ENCODE peak calls at places on chromosomes 6 and 20, in six cellular contexts. S is H1, I is SK-N-SH, A is HepG2, J is K562, P is HCT116. Q is an unnamed sample.

GRCh38 chr6:16622193-16622592 is 139.1 kb downstream of the ATXN1 start:
- DNase-seq in I (no peak), J (no peak), A (no peak), P (no peak), S (no peak), Q (no peak)

GRCh38 chr6:15675537-15676170 is 12.8 kb upstream of the DTNBP1 start:
- DNase-seq in A (no peak), P (no peak), J (no peak), S (no peak), I (no peak), Q (no peak)

GRCh38 chr6:166572370-166573261 is 13.9 kb downstream of the RAMACL start:
- DNase-seq in P (no peak), J (no peak), I (peak; percentile 50), S (peak; percentile 25), A (no peak), Q (peak; percentile 43)

GRCh38 chr20:362271-363254 is 15.7 kb downstream of the NRSN2 start:
- DNase-seq in S (no peak), A (peak; percentile 99), P (peak; percentile 95), J (peak; percentile 30), I (peak; percentile 74), Q (no peak)

GRCh38 chr6:132624175-132624574 is at the start of gene TAAR2:
- DNase-seq in P (no peak), A (no peak), S (no peak), J (no peak), I (no peak), Q (no peak)

GRCh38 chr6:20208687-20209378 is 3.4 kb downstream of the MBOAT1 start:
- DNase-seq in S (no peak), P (no peak), I (no peak), A (no peak), J (no peak), Q (no peak)

GRCh38 chr6:68326762-68327161 is 308.3 kb upstream of the ADGRB3 start:
- DNase-seq in J (no peak), I (no peak), P (no peak), S (no peak), A (no peak), Q (no peak)

GRCh38 chr6:44109212-44109611 is 18.0 kb downstream of the MRPL14 start:
- DNase-seq in J (no peak), P (no peak), S (no peak), I (no peak), A (no peak), Q (no peak)

GRCh38 chr20:23588434-23589403 is 17.0 kb downstream of the CST9 start:
- DNase-seq in S (no peak), A (no peak), J (no peak), I (no peak), P (no peak), Q (no peak)

GRCh38 chr6:133286765-133287164 is 45.6 kb downstream of the EYA4 start:
- DNase-seq in S (no peak), J (no peak), A (no peak), P (no peak), I (no peak), Q (peak; percentile 1)

GRCh38 chr6:71289039-71289801 is 609 bp downstream of the OGFRL1 start:
- DNase-seq in I (peak; percentile 83), J (no peak), A (no peak), S (no peak), P (no peak), Q (no peak)

GRCh38 chr20:46118481-46119020 is 437 bp downstream of the CD40 start:
- DNase-seq in J (no peak), A (no peak), I (no peak), S (no peak), P (no peak), Q (no peak)

GRCh38 chr6:165864925-165865324 is 201.9 kb upstream of the PDE10A start:
- DNase-seq in P (no peak), S (no peak), J (no peak), I (no peak), A (no peak), Q (no peak)

GRCh38 chr20:58818585-58819285 is 32.0 kb downstream of the GNAS-AS1 start:
- DNase-seq in I (no peak), A (no peak), P (no peak), J (no peak), S (no peak), Q (no peak)

GRCh38 chr6:36133148-36133547 is 2.8 kb downstream of the MAPK13 start:
- DNase-seq in J (no peak), I (no peak), A (no peak), S (no peak), P (no peak), Q (no peak)

GRCh38 chr6:131519670-131520436 is 53.2 kb upstream of the ARG1 start:
- DNase-seq in J (peak; percentile 33), P (peak; percentile 40), S (no peak), I (peak; percentile 21), A (peak; percentile 76), Q (peak; percentile 44)

GRCh38 chr20:31677553-31678260 is 40.0 kb downstream of the COX4I2 start:
- DNase-seq in I (no peak), S (no peak), P (no peak), A (no peak), J (no peak), Q (no peak)

GRCh38 chr20:31679357-31680285 is 41.9 kb downstream of the COX4I2 start:
- DNase-seq in A (peak; percentile 53), P (no peak), I (no peak), S (no peak), J (no peak), Q (no peak)

GRCh38 chr20:31680286-31681127 is 42.2 kb downstream of the BCL2L1 start:
- DNase-seq in A (no peak), S (no peak), J (no peak), P (no peak), I (no peak), Q (no peak)

GRCh38 chr20:31676534-31677030 is 38.9 kb downstream of the COX4I2 start:
- DNase-seq in I (no peak), S (no peak), P (no peak), J (peak; percentile 48), A (no peak), Q (no peak)

GRCh38 chr20:31678389-31679356 is 41.0 kb downstream of the COX4I2 start:
- DNase-seq in I (no peak), P (no peak), J (no peak), S (no peak), A (peak; percentile 86), Q (no peak)
- H3K9ac ChIP-seq in I (no peak overlapping the region), P (peak overlapping the region; percentile 37), J (peak overlapping the region; percentile 51), S (no peak overlapping the region), A (peak overlapping the region; percentile 23), Q (no peak overlapping the region)

GRCh38 chr6:157774153-157775135 is 48.6 kb upstream of the SNX9 start:
- DNase-seq in S (no peak), A (no peak), I (peak; percentile 50), J (peak; percentile 94), P (no peak), Q (no peak)
- TF ChIP-seq YY1 in S (no peak), A (no peak), I (no peak), J (no peak), P (no peak), Q (no peak)

DNA sequence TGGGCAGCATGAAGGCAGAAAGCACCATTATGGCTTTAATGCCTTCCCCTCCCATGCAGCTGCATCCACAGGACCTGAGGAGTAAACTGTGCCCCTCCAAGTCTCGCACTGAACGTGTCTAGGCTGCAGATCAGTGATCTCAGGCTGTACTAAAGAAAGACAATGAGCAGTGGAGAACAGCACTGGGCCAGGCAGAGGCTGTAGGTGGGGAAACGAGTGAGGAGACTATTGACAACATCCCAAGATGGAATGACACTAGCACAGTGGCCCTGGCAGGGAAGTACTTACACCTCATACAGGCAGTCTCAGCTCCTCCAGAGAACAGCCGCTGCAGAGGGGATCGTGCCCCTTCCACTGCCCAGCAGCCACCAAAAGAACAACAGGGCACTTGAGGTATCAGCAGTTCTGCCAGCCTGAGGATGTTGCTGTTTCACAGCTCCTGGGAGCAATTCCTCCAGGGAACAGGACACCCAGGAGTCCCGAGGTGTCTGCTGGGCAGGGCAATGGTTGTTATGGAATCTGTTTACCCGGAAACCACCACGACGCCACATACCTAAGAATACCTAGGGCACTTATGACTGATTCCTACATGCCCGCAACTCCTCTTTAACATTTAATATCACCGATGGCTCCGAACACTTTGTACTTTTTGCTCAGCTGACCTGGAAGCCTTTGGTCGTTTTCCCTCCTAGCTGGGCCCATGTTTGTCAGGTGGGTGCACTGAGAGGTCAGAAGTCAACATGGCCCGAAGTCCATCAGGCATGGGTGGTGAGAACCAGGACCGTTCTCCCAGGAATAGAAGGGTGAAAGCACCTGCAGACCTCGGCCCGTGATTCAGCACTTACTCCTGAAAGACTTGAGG is 79.1 kb downstream of the SLC22A23 start:
- DNase-seq in S (no peak), A (peak; percentile 79), P (no peak), J (no peak), I (no peak), Q (no peak)
- H3K9ac ChIP-seq in S (no peak overlapping the region), A (peak overlapping the region; percentile 60), P (no peak overlapping the region), J (no peak overlapping the region), I (no peak overlapping the region), Q (no peak overlapping the region)

GRCh38 chr6:47631248-47632196 is 66.9 kb upstream of the ADGRF4 start:
- DNase-seq in P (peak; percentile 55), A (peak; percentile 66), I (peak; percentile 19), J (peak; percentile 48), S (peak; percentile 23), Q (no peak)
- TF ChIP-seq YY1 in P (no peak), A (no peak), I (no peak), J (no peak), S (no peak), Q (no peak)

DNA sequence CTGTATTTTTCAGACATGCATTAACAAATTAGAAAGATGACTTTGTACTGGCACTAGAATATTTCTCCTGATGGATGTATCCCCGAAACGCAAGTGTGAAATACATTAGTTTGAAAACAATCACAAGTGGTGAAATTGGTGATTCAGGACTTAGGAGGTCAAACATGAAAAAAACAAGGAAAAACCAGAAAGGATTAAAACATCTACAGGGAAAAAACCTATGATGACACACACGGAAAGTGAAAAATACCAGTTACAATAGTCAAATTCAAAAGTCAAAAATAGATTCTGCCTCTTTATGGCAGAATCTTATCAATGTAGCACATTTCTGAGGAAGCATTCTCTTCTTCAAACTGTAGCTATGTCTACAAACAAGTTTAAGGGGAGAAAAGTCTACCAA is 129.0 kb upstream of the SGK1 start:
- DNase-seq in P (no peak), I (no peak), A (no peak), J (no peak), S (no peak), Q (no peak)
- H3K9ac ChIP-seq in P (no peak overlapping the region), I (peak overlapping the region; percentile 65), A (no peak overlapping the region), J (no peak overlapping the region), S (no peak overlapping the region), Q (no peak overlapping the region)

DNA sequence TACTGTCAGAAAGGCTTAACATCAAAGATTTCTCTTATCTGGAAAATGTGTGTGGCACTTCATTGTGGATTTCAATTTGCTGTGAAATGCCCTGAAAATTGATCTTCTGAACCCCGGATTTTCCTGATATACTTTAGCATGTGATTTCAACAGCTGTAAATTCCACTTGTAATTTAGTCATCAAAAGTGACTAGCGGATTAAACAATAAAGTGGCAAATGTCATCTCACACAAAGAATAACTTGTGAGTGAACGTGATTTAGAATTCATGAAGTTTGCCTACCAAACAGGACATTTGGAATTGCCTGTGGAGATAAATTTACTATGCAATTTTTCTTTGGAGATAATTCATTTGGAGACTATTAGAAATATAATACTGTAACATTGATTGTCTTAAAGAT is 601.6 kb downstream of the COL12A1 start:
- DNase-seq in S (no peak), I (no peak), J (no peak), A (no peak), P (no peak), Q (no peak)
- TF ChIP-seq YY1 in S (no peak), I (no peak), J (no peak), A (no peak), P (no peak), Q (no peak)

GRCh38 chr6:151041686-151042085 is 176.2 kb downstream of the MTHFD1L start:
- DNase-seq in J (no peak), S (no peak), A (no peak), I (no peak), P (no peak), Q (no peak)
- H3K9ac ChIP-seq in J (peak overlapping the region; percentile 56), S (no peak overlapping the region), A (peak overlapping the region; percentile 40), I (peak overlapping the region; percentile 77), P (peak overlapping the region; percentile 78), Q (no peak overlapping the region)